ENCODE peak calls at places on chromosomes 13 and 19, in eight cellular contexts. U, K, M, E, Y, L, Q and G are unnamed samples.

GRCh38 chr13:64791373-64791772 is 2438.8 kb downstream of the PCDH9 start:
- DNase-seq in E (no peak), M (no peak), U (no peak), Y (no peak), L (no peak), Q (no peak), K (no peak), G (no peak)

GRCh38 chr13:35475960-35476943 is at the start of gene MAB21L1:
- DNase-seq in L (no peak), M (peak), K (no peak), E (peak), Y (no peak), Q (peak), U (peak), G (peak)

GRCh38 chr19:9940778-9941177 is 4.5 kb upstream of the OLFM2 start:
- DNase-seq in L (no peak), Y (no peak), K (no peak), Q (no peak), E (no peak), M (no peak), U (no peak), G (peak)

GRCh38 chr13:73025212-73026012 is 33.4 kb upstream of the KLF5 start:
- DNase-seq in U (no peak), Y (no peak), K (no peak), E (peak), L (no peak), Q (no peak), M (no peak), G (no peak)

GRCh38 chr13:114092468-114092867 is 40.0 kb downstream of the RASA3 start:
- DNase-seq in Y (no peak), E (no peak), M (no peak), U (no peak), L (no peak), Q (no peak), K (no peak), G (no peak)

GRCh38 chr19:43780706-43781525 is at the start of gene KCNN4:
- DNase-seq in M (no peak), Q (peak), K (no peak), E (peak), L (peak), U (peak), Y (peak), G (peak)

GRCh38 chr13:51323824-51324511 is 15.5 kb upstream of the SERPINE3 start:
- DNase-seq in E (no peak), Y (no peak), K (peak), Q (no peak), U (no peak), L (no peak), M (no peak), G (no peak)

GRCh38 chr13:109256866-109257760 is 529.3 kb downstream of the IRS2 start:
- DNase-seq in Q (no peak), E (peak), Y (peak), K (no peak), M (no peak), U (no peak), L (peak), G (peak)

GRCh38 chr13:41428155-41428554 is 29.2 kb upstream of the RGCC start:
- DNase-seq in M (no peak), Y (no peak), E (peak), L (no peak), K (no peak), Q (no peak), U (no peak), G (no peak)

GRCh38 chr19:48967346-48968178 is 2.5 kb downstream of the FTL start:
- DNase-seq in M (no peak), Q (no peak), U (no peak), Y (no peak), E (peak), L (peak), K (no peak), G (peak)

GRCh38 chr13:35978607-35979316 is 152.4 kb downstream of the DCLK1 start:
- DNase-seq in K (peak), Y (peak), Q (no peak), M (no peak), U (no peak), L (peak), E (peak), G (peak)

GRCh38 chr13:51519839-51520238 is 64.4 kb upstream of the WDFY2 start:
- DNase-seq in K (no peak), Q (no peak), U (no peak), M (no peak), E (peak), L (no peak), Y (peak), G (peak)

GRCh38 chr13:89751537-89751936 is 1596.0 kb upstream of the MIR17HG start:
- DNase-seq in K (no peak), U (no peak), Q (no peak), E (no peak), M (no peak), L (no peak), Y (no peak), G (no peak)

GRCh38 chr13:93416943-93417342 is 190.3 kb downstream of the GPC6 start:
- DNase-seq in L (no peak), Q (no peak), U (no peak), K (no peak), E (no peak), Y (no peak), M (no peak), G (no peak)

GRCh38 chr19:13054605-13055212 is 47.9 kb downstream of the LYL1 start:
- DNase-seq in E (no peak), L (no peak), U (no peak), Q (no peak), M (peak), K (no peak), Y (no peak), G (no peak)

GRCh38 chr19:1350861-1351260 is 32.8 kb upstream of the NDUFS7 start:
- DNase-seq in K (no peak), M (no peak), U (no peak), Q (no peak), Y (no peak), L (no peak), E (no peak), G (no peak)

GRCh38 chr13:27465611-27466010 is 15.2 kb upstream of the MTIF3 start:
- DNase-seq in K (no peak), U (no peak), Y (no peak), E (peak), Q (no peak), L (no peak), M (no peak), G (no peak)

GRCh38 chr13:48580185-48580803 is 47.4 kb upstream of the RCBTB2 start:
- DNase-seq in U (no peak), Q (peak), E (peak), L (peak), K (peak), M (peak), Y (peak), G (peak)

GRCh38 chr19:970695-971094 is 13.4 kb upstream of the WDR18 start:
- DNase-seq in L (no peak), K (no peak), Y (no peak), E (no peak), M (no peak), U (no peak), Q (no peak), G (peak)

GRCh38 chr13:36261011-36261410 is 36.6 kb downstream of the CCDC169 start:
- DNase-seq in Q (no peak), M (no peak), K (no peak), E (no peak), L (no peak), Y (no peak), U (no peak), G (no peak)

GRCh38 chr19:39031368-39032163 is 783 bp downstream of the FBXO27 start:
- DNase-seq in Q (peak), E (peak), Y (peak), U (peak), K (peak), L (peak), M (peak), G (peak)

GRCh38 chr19:27792576-27793127 is 1420.3 kb downstream of the UQCRFS1 start:
- DNase-seq in Q (no peak), L (no peak), U (no peak), E (no peak), Y (no peak), M (no peak), K (no peak), G (no peak)

GRCh38 chr13:33352520-33352919 is 67.0 kb upstream of the STARD13 start:
- DNase-seq in Q (no peak), E (no peak), U (no peak), M (no peak), Y (no peak), K (peak), L (no peak), G (no peak)

GRCh38 chr19:12825259-12826131 is 8.9 kb downstream of the RTBDN start:
- DNase-seq in E (no peak), Q (peak), Y (peak), U (no peak), M (no peak), K (peak), L (no peak), G (no peak)

GRCh38 chr13:51826606-51827005 is 18.4 kb downstream of the TMEM272 start:
- DNase-seq in M (no peak), U (no peak), L (no peak), E (peak), K (no peak), Q (no peak), Y (no peak), G (no peak)

GRCh38 chr19:11422163-11423068 is 3.3 kb upstream of the RGL3 start:
- DNase-seq in K (peak), Q (peak), L (peak), E (peak), M (peak), U (peak), Y (no peak), G (peak)

GRCh38 chr13:33908111-33908510 is 90.2 kb downstream of the RFC3 start:
- DNase-seq in Y (no peak), Q (no peak), E (no peak), M (no peak), K (no peak), U (no peak), L (no peak), G (no peak)

GRCh38 chr19:4587527-4587926 is 28.0 kb upstream of the SEMA6B start:
- DNase-seq in K (no peak), M (no peak), L (no peak), E (no peak), Y (no peak), Q (no peak), U (no peak), G (no peak)

DNA sequence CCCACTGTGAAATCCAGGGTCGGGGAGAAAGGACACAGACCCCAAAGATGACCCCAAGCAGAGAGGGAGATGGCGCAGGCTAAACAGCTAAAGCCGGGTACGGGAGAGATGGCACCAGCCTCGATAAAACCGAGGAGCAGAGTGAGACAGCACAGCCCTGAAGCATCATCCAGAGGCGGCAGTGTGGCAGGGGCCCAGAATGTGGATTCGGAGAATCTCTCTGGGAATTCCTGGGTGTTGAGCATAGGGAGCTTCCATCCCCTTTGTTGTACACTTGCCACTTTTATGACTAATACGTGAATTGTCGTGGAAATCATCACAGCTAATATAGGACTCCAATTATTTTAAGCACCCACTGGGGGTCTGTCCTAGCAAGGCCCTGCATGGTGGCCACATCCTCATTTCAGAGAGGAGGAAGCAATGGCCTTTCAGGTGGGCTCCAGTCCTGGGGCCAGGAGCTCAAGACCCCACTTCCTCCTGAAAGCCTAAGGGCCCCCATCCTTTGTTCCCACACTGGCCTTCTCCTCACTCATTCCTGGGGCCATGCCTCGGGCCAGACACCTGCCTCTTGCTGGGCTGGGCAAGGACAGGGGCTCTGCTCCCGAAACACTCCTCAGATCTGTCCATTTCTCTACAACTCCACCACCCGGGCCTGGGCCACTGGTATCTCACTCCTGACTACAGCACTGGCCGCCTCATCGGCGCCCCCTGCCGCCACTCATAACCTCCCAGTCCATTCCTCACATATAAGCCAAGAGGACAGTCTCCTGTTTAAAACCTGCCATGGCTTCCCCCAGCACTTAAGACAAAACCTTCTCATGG is 29.3 kb upstream of the ATP1A3 start:
- DNase-seq in U (no peak), M (no peak), L (peak), Q (no peak), K (no peak), Y (peak), E (peak), G (peak)
- TF ChIP-seq CTCF in U (no peak), M (peak), L (peak), Q (no peak), K (no peak), Y (peak), E (peak), G (peak)

DNA sequence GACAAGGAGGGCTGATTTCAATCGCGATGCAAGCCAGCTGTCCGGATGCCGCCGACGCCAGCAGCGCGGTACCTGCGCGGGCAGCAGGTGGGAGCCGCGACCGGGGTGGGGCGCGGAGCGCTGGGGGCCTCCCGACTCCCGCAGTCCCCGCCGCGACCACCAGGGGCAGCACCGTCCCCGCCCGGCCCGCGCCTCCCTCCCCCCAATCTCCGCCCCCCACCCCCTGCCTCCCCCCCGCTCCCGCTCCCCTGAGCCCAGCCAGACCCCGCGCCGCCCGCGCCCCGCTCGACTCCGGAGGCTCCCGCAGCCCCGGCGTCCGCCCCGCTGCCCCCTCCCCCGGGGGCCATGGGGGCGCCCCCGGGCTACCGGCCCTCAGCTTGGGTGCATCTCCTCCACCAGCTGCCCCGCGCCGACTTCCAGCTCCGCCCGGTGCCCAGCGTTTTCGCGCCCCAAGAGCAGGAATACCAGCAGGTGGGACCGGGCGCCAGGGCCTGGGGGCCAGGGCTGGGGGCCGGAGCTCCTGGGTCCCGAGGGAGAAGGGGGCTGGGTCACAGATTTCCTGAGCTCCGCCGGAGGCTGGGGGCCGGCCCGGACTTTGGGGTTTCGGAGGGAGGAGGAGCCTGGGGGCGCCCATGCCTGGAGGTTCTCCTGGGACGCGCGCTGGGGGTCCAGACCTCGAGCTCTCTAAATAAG is at the start of gene TTYH1:
- DNase-seq in U (peak), Q (no peak), M (no peak), L (no peak), Y (no peak), K (peak), E (no peak), G (no peak)
- H3K4me3 ChIP-seq in U (no peak), Q (peak), M (peak), L (no peak), Y (no peak), K (no peak), E (no peak), G (no peak)

GRCh38 chr13:44574466-44574855 is 1.7 kb downstream of the TSC22D1 start:
- DNase-seq in Q (no peak), E (no peak), Y (peak), U (no peak), L (no peak), K (no peak), M (no peak), G (no peak)

GRCh38 chr13:44575035-44575434 is 1.1 kb downstream of the TSC22D1 start:
- DNase-seq in U (no peak), K (no peak), E (no peak), L (no peak), M (no peak), Q (no peak), Y (no peak), G (no peak)

GRCh38 chr13:44576396-44577235 is 486 bp upstream of the TSC22D1 start:
- DNase-seq in E (peak), K (peak), L (no peak), M (no peak), U (peak), Y (no peak), Q (peak), G (no peak)

GRCh38 chr13:44577236-44578063 is 1.3 kb upstream of the TSC22D1 start:
- DNase-seq in E (peak), U (peak), L (peak), M (peak), Y (peak), K (peak), Q (peak), G (peak)

GRCh38 chr13:44575741-44576395 is at the start of gene TSC22D1:
- DNase-seq in M (peak), K (peak), L (peak), U (peak), Q (peak), E (peak), Y (peak), G (peak)
- TF ChIP-seq CTCF in M (no peak), K (peak), L (no peak), U (no peak), Q (no peak), E (no peak), Y (no peak), G (no peak)

DNA sequence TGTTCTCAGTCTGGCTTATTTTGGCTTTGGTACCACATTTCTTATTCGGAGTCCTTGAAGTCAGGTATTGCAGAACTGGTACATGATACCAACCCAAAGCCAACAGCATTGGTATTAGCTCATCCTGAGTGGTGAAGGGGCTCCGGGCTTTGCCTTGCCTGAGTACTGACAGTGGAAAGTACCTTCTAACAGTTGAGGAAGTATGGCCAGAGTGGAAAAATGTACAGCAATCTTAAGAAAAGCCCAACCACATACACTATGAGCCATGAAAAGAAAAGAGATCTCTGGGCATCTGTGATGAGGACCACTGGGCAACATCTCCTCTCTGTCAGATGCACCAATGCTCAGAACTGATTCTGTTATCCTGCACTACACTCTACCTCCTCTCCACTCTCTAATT is 8.3 kb downstream of the LCP1 start:
- DNase-seq in M (no peak), K (no peak), U (no peak), L (no peak), Q (no peak), Y (no peak), E (no peak), G (no peak)
- H3K4me3 ChIP-seq in M (no peak), K (no peak), U (no peak), L (no peak), Q (no peak), Y (no peak), E (no peak), G (no peak)

DNA sequence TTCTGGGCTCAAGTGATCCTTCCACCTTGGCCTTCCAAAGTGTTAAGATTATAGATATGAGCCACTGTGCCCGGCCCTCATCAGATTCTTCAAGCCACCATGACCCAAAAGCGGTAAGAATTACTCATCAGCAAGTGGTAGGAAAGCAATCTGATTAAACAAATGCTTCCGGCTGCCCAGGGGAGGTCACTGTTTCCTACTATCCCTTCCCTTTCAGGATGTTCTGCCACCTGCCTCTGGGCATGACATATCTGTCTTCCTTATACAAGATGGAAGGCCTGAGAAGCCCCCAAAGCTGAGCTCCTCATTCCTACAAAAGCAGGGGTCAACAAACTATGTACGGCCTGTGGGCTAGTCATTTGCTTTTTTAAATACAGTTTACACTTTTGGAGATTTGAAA is 6.9 kb downstream of the ABHD8 start:
- DNase-seq in Q (no peak), E (no peak), L (peak), U (no peak), M (no peak), K (no peak), Y (peak), G (peak)
- TF ChIP-seq CTCF in Q (no peak), E (no peak), L (no peak), U (no peak), M (no peak), K (no peak), Y (peak), G (peak)

GRCh38 chr19:46017874-46018675 is 4.8 kb downstream of the PGLYRP1 start:
- DNase-seq in E (no peak), U (peak), L (no peak), Y (no peak), M (no peak), Q (no peak), K (no peak), G (no peak)

GRCh38 chr19:46015961-46016425 is 6.9 kb downstream of the PGLYRP1 start:
- DNase-seq in U (peak), Q (no peak), Y (no peak), K (peak), M (no peak), L (no peak), E (no peak), G (no peak)

GRCh38 chr19:46017095-46017429 is 5.8 kb downstream of the PGLYRP1 start:
- DNase-seq in E (no peak), Q (no peak), K (no peak), M (no peak), U (peak), Y (no peak), L (no peak), G (no peak)

GRCh38 chr19:46015080-46015960 is 7.5 kb downstream of the PGLYRP1 start:
- DNase-seq in K (peak), E (peak), Q (peak), M (no peak), L (peak), Y (no peak), U (peak), G (peak)

DNA sequence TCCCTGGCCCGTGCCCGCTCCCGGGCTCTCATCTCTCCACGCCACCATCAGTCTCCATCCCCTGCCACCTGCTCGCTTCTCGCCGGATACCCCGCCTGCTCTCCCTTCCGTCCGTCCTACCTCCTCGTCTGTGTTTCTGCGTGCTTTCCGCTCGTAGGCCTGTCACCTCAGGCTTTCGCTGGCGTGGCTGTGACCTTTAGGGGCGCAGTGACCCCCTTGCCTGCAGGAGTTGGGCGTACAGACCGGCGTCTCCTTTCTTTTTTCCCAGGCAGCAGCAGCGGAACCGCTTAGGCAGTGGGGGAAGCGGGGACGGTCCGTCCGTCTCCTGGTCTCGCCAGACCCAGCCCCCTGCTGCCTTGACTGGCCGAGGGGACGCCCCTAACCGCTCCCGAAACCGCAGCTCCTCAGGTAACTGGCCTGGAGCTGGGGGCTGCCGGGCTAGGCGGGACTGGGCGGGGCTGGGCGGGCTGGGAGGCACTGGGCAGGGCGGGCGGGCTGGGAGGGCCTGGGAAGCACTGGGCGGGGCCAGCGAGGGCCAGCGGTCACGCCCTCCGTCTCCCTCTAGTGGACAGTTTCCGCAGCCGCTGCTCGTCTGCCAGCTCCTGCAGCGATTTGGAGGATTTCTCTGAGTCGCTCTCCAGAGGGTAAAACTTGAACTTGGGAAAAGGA is 6.3 kb downstream of the PGLYRP1 start:
- DNase-seq in Y (peak), M (peak), U (peak), E (peak), K (peak), Q (peak), L (peak), G (peak)
- H3K4me3 ChIP-seq in Y (peak), M (peak), U (peak), E (peak), K (peak), Q (peak), L (peak), G (peak)